ENCODE peak calls at places on chromosomes 16 and 17, in four cellular contexts. One of them, this sample, is unnamed.

GRCh38 chr16:74903095-74903494 is 81.8 kb downstream of the WDR59 start:
- DNase-seq in fibroblast of lung: no peak
- DNase-seq in effector memory CD8-positive, alpha-beta T cell: no peak
- DNase-seq in activated effector memory CD4-positive, alpha-beta T cell treated with anti-CD3 and anti-CD28 coated beads, Interleukin-2, amount 50 U/mL, for 16 hours: no peak
- DNase-seq in this sample: no peak

GRCh38 chr16:87043273-87044030 is 273.7 kb downstream of the C16orf95 start:
- DNase-seq in fibroblast of lung: peak; percentile 78
- DNase-seq in effector memory CD8-positive, alpha-beta T cell: no peak
- DNase-seq in activated effector memory CD4-positive, alpha-beta T cell treated with anti-CD3 and anti-CD28 coated beads, Interleukin-2, amount 50 U/mL, for 16 hours: peak; percentile 24
- DNase-seq in this sample: no peak

GRCh38 chr17:69919789-69920188 is 155.2 kb upstream of the KCNJ16 start:
- DNase-seq in fibroblast of lung: no peak
- DNase-seq in effector memory CD8-positive, alpha-beta T cell: no peak
- DNase-seq in activated effector memory CD4-positive, alpha-beta T cell treated with anti-CD3 and anti-CD28 coated beads, Interleukin-2, amount 50 U/mL, for 16 hours: no peak
- DNase-seq in this sample: no peak

GRCh38 chr16:23129686-23130085 is 19.6 kb downstream of the USP31 start:
- DNase-seq in fibroblast of lung: no peak
- DNase-seq in effector memory CD8-positive, alpha-beta T cell: no peak
- DNase-seq in activated effector memory CD4-positive, alpha-beta T cell treated with anti-CD3 and anti-CD28 coated beads, Interleukin-2, amount 50 U/mL, for 16 hours: no peak
- DNase-seq in this sample: no peak

GRCh38 chr17:40068917-40069750 is 6.4 kb downstream of the THRA start:
- DNase-seq in fibroblast of lung: peak; percentile 81
- DNase-seq in effector memory CD8-positive, alpha-beta T cell: peak; percentile 62
- DNase-seq in activated effector memory CD4-positive, alpha-beta T cell treated with anti-CD3 and anti-CD28 coated beads, Interleukin-2, amount 50 U/mL, for 16 hours: peak; percentile 91
- DNase-seq in this sample: no peak

GRCh38 chr17:48753794-48754499 is 25.4 kb upstream of the HOXB13 start:
- DNase-seq in fibroblast of lung: no peak
- DNase-seq in effector memory CD8-positive, alpha-beta T cell: no peak
- DNase-seq in activated effector memory CD4-positive, alpha-beta T cell treated with anti-CD3 and anti-CD28 coated beads, Interleukin-2, amount 50 U/mL, for 16 hours: no peak
- DNase-seq in this sample: peak; percentile 48

GRCh38 chr17:73363788-73364522 is 52.2 kb upstream of the CDC42EP4 start:
- DNase-seq in fibroblast of lung: no peak
- DNase-seq in effector memory CD8-positive, alpha-beta T cell: no peak
- DNase-seq in activated effector memory CD4-positive, alpha-beta T cell treated with anti-CD3 and anti-CD28 coated beads, Interleukin-2, amount 50 U/mL, for 16 hours: no peak
- DNase-seq in this sample: no peak

GRCh38 chr17:48541574-48542113 is 3.3 kb downstream of the HOXB2 start:
- DNase-seq in fibroblast of lung: no peak
- DNase-seq in effector memory CD8-positive, alpha-beta T cell: peak; percentile 24
- DNase-seq in activated effector memory CD4-positive, alpha-beta T cell treated with anti-CD3 and anti-CD28 coated beads, Interleukin-2, amount 50 U/mL, for 16 hours: peak; percentile 78
- DNase-seq in this sample: no peak

GRCh38 chr17:33234930-33235685 is 58.0 kb downstream of the ASIC2 start:
- DNase-seq in fibroblast of lung: peak; percentile 97
- DNase-seq in effector memory CD8-positive, alpha-beta T cell: no peak
- DNase-seq in activated effector memory CD4-positive, alpha-beta T cell treated with anti-CD3 and anti-CD28 coated beads, Interleukin-2, amount 50 U/mL, for 16 hours: peak; percentile 65
- DNase-seq in this sample: peak; percentile 45

GRCh38 chr17:17815436-17816200 is 21.2 kb downstream of the SREBF1 start:
- DNase-seq in fibroblast of lung: no peak
- DNase-seq in effector memory CD8-positive, alpha-beta T cell: no peak
- DNase-seq in activated effector memory CD4-positive, alpha-beta T cell treated with anti-CD3 and anti-CD28 coated beads, Interleukin-2, amount 50 U/mL, for 16 hours: no peak
- DNase-seq in this sample: no peak

GRCh38 chr17:72465191-72466024 is 344.6 kb downstream of the SOX9 start:
- DNase-seq in fibroblast of lung: peak; percentile 95
- DNase-seq in effector memory CD8-positive, alpha-beta T cell: no peak
- DNase-seq in activated effector memory CD4-positive, alpha-beta T cell treated with anti-CD3 and anti-CD28 coated beads, Interleukin-2, amount 50 U/mL, for 16 hours: no peak
- DNase-seq in this sample: no peak

GRCh38 chr16:2339521-2340484 is 725 bp downstream of the ABCA3 start:
- DNase-seq in fibroblast of lung: peak; percentile 16
- DNase-seq in effector memory CD8-positive, alpha-beta T cell: peak; percentile 30
- DNase-seq in activated effector memory CD4-positive, alpha-beta T cell treated with anti-CD3 and anti-CD28 coated beads, Interleukin-2, amount 50 U/mL, for 16 hours: peak; percentile 75
- DNase-seq in this sample: no peak

GRCh38 chr16:56630134-56630533 is 2.3 kb upstream of the MT1M start:
- DNase-seq in fibroblast of lung: no peak
- DNase-seq in effector memory CD8-positive, alpha-beta T cell: no peak
- DNase-seq in activated effector memory CD4-positive, alpha-beta T cell treated with anti-CD3 and anti-CD28 coated beads, Interleukin-2, amount 50 U/mL, for 16 hours: no peak
- DNase-seq in this sample: no peak

GRCh38 chr17:81000631-81001357 is 9.2 kb downstream of the CHMP6 start:
- DNase-seq in fibroblast of lung: no peak
- DNase-seq in effector memory CD8-positive, alpha-beta T cell: no peak
- DNase-seq in activated effector memory CD4-positive, alpha-beta T cell treated with anti-CD3 and anti-CD28 coated beads, Interleukin-2, amount 50 U/mL, for 16 hours: no peak
- DNase-seq in this sample: no peak

GRCh38 chr16:56860226-56861020 is 4.6 kb upstream of the SLC12A3 start:
- DNase-seq in fibroblast of lung: peak; percentile 12
- DNase-seq in effector memory CD8-positive, alpha-beta T cell: peak; percentile 60
- DNase-seq in activated effector memory CD4-positive, alpha-beta T cell treated with anti-CD3 and anti-CD28 coated beads, Interleukin-2, amount 50 U/mL, for 16 hours: no peak
- DNase-seq in this sample: no peak

GRCh38 chr16:57091200-57091989 is 988 bp upstream of the CPNE2 start:
- DNase-seq in fibroblast of lung: peak; percentile 57
- DNase-seq in effector memory CD8-positive, alpha-beta T cell: no peak
- DNase-seq in activated effector memory CD4-positive, alpha-beta T cell treated with anti-CD3 and anti-CD28 coated beads, Interleukin-2, amount 50 U/mL, for 16 hours: no peak
- DNase-seq in this sample: no peak

GRCh38 chr17:951388-952132 is 28.0 kb downstream of the NXN start:
- DNase-seq in fibroblast of lung: peak; percentile 93
- DNase-seq in effector memory CD8-positive, alpha-beta T cell: no peak
- DNase-seq in activated effector memory CD4-positive, alpha-beta T cell treated with anti-CD3 and anti-CD28 coated beads, Interleukin-2, amount 50 U/mL, for 16 hours: no peak
- DNase-seq in this sample: peak; percentile 37

GRCh38 chr16:30535777-30536190 is 1.1 kb upstream of the ZNF747 start:
- DNase-seq in fibroblast of lung: peak; percentile 64
- DNase-seq in effector memory CD8-positive, alpha-beta T cell: peak; percentile 37
- DNase-seq in activated effector memory CD4-positive, alpha-beta T cell treated with anti-CD3 and anti-CD28 coated beads, Interleukin-2, amount 50 U/mL, for 16 hours: peak; percentile 88
- DNase-seq in this sample: no peak

GRCh38 chr17:76027159-76027839 is at the start of gene EVPL:
- DNase-seq in fibroblast of lung: no peak
- DNase-seq in effector memory CD8-positive, alpha-beta T cell: no peak
- DNase-seq in activated effector memory CD4-positive, alpha-beta T cell treated with anti-CD3 and anti-CD28 coated beads, Interleukin-2, amount 50 U/mL, for 16 hours: no peak
- DNase-seq in this sample: no peak

GRCh38 chr17:83182620-83183063 is 103.2 kb downstream of the METRNL start:
- DNase-seq in fibroblast of lung: no peak
- DNase-seq in effector memory CD8-positive, alpha-beta T cell: no peak
- DNase-seq in activated effector memory CD4-positive, alpha-beta T cell treated with anti-CD3 and anti-CD28 coated beads, Interleukin-2, amount 50 U/mL, for 16 hours: peak; percentile 54
- DNase-seq in this sample: no peak

GRCh38 chr16:38941-39892 is 14.2 kb downstream of the POLR3K start:
- DNase-seq in fibroblast of lung: no peak
- DNase-seq in effector memory CD8-positive, alpha-beta T cell: peak; percentile 49
- DNase-seq in activated effector memory CD4-positive, alpha-beta T cell treated with anti-CD3 and anti-CD28 coated beads, Interleukin-2, amount 50 U/mL, for 16 hours: peak; percentile 79
- DNase-seq in this sample: no peak

GRCh38 chr16:24054649-24055560 is 201.2 kb upstream of the CACNG3 start:
- DNase-seq in fibroblast of lung: no peak
- DNase-seq in effector memory CD8-positive, alpha-beta T cell: no peak
- DNase-seq in activated effector memory CD4-positive, alpha-beta T cell treated with anti-CD3 and anti-CD28 coated beads, Interleukin-2, amount 50 U/mL, for 16 hours: no peak
- DNase-seq in this sample: no peak

GRCh38 chr16:68786685-68787418 is 49.8 kb downstream of the CDH1 start:
- DNase-seq in fibroblast of lung: peak; percentile 97
- DNase-seq in effector memory CD8-positive, alpha-beta T cell: no peak
- DNase-seq in activated effector memory CD4-positive, alpha-beta T cell treated with anti-CD3 and anti-CD28 coated beads, Interleukin-2, amount 50 U/mL, for 16 hours: no peak
- DNase-seq in this sample: no peak

GRCh38 chr16:14500791-14501190 is 129.3 kb downstream of the PARN start:
- DNase-seq in fibroblast of lung: peak; percentile 40
- DNase-seq in effector memory CD8-positive, alpha-beta T cell: no peak
- DNase-seq in activated effector memory CD4-positive, alpha-beta T cell treated with anti-CD3 and anti-CD28 coated beads, Interleukin-2, amount 50 U/mL, for 16 hours: no peak
- DNase-seq in this sample: no peak

GRCh38 chr17:67601897-67602296 is 115.8 kb upstream of the NOL11 start:
- DNase-seq in fibroblast of lung: no peak
- DNase-seq in effector memory CD8-positive, alpha-beta T cell: no peak
- DNase-seq in activated effector memory CD4-positive, alpha-beta T cell treated with anti-CD3 and anti-CD28 coated beads, Interleukin-2, amount 50 U/mL, for 16 hours: no peak
- DNase-seq in this sample: no peak

GRCh38 chr16:9151597-9151996 is 60.2 kb downstream of the HAPSTR1 start:
- DNase-seq in fibroblast of lung: peak; percentile 14
- DNase-seq in effector memory CD8-positive, alpha-beta T cell: no peak
- DNase-seq in activated effector memory CD4-positive, alpha-beta T cell treated with anti-CD3 and anti-CD28 coated beads, Interleukin-2, amount 50 U/mL, for 16 hours: no peak
- DNase-seq in this sample: no peak

GRCh38 chr16:13733561-13733960 is 186.4 kb upstream of the ERCC4 start:
- DNase-seq in fibroblast of lung: peak; percentile 4
- DNase-seq in effector memory CD8-positive, alpha-beta T cell: no peak
- DNase-seq in activated effector memory CD4-positive, alpha-beta T cell treated with anti-CD3 and anti-CD28 coated beads, Interleukin-2, amount 50 U/mL, for 16 hours: no peak
- DNase-seq in this sample: no peak

GRCh38 chr17:67290244-67290993 is 45.4 kb upstream of the HELZ start:
- DNase-seq in fibroblast of lung: no peak
- DNase-seq in effector memory CD8-positive, alpha-beta T cell: no peak
- DNase-seq in activated effector memory CD4-positive, alpha-beta T cell treated with anti-CD3 and anti-CD28 coated beads, Interleukin-2, amount 50 U/mL, for 16 hours: no peak
- DNase-seq in this sample: no peak

GRCh38 chr17:40113110-40113960 is 8.4 kb upstream of the MSL1 start:
- DNase-seq in fibroblast of lung: peak; percentile 93
- DNase-seq in effector memory CD8-positive, alpha-beta T cell: peak; percentile 95
- DNase-seq in activated effector memory CD4-positive, alpha-beta T cell treated with anti-CD3 and anti-CD28 coated beads, Interleukin-2, amount 50 U/mL, for 16 hours: peak; percentile 97
- DNase-seq in this sample: peak; percentile 91

GRCh38 chr17:31595666-31596381 is 204.3 kb downstream of the RAB11FIP4 start:
- DNase-seq in fibroblast of lung: no peak
- DNase-seq in effector memory CD8-positive, alpha-beta T cell: no peak
- DNase-seq in activated effector memory CD4-positive, alpha-beta T cell treated with anti-CD3 and anti-CD28 coated beads, Interleukin-2, amount 50 U/mL, for 16 hours: no peak
- DNase-seq in this sample: no peak

GRCh38 chr16:17474037-17474436 is 3.3 kb upstream of the XYLT1 start:
- DNase-seq in fibroblast of lung: peak; percentile 42
- DNase-seq in effector memory CD8-positive, alpha-beta T cell: no peak
- DNase-seq in activated effector memory CD4-positive, alpha-beta T cell treated with anti-CD3 and anti-CD28 coated beads, Interleukin-2, amount 50 U/mL, for 16 hours: no peak
- DNase-seq in this sample: no peak

GRCh38 chr17:59154335-59154720 is 658 bp downstream of the SKA2 start:
- DNase-seq in fibroblast of lung: peak; percentile 51
- DNase-seq in effector memory CD8-positive, alpha-beta T cell: peak; percentile 30
- DNase-seq in activated effector memory CD4-positive, alpha-beta T cell treated with anti-CD3 and anti-CD28 coated beads, Interleukin-2, amount 50 U/mL, for 16 hours: peak; percentile 76
- DNase-seq in this sample: no peak

GRCh38 chr16:19119564-19119963 is 5.8 kb downstream of the ITPRIPL2 start:
- DNase-seq in fibroblast of lung: peak; percentile 85
- DNase-seq in effector memory CD8-positive, alpha-beta T cell: no peak
- DNase-seq in activated effector memory CD4-positive, alpha-beta T cell treated with anti-CD3 and anti-CD28 coated beads, Interleukin-2, amount 50 U/mL, for 16 hours: no peak
- DNase-seq in this sample: peak; percentile 75

GRCh38 chr16:48607056-48607825 is 2.7 kb downstream of the N4BP1 start:
- DNase-seq in fibroblast of lung: peak; percentile 90
- DNase-seq in effector memory CD8-positive, alpha-beta T cell: no peak
- DNase-seq in activated effector memory CD4-positive, alpha-beta T cell treated with anti-CD3 and anti-CD28 coated beads, Interleukin-2, amount 50 U/mL, for 16 hours: no peak
- DNase-seq in this sample: no peak

GRCh38 chr17:5418858-5419355 is 555 bp downstream of the NUP88 start:
- DNase-seq in fibroblast of lung: peak; percentile 52
- DNase-seq in effector memory CD8-positive, alpha-beta T cell: peak; percentile 61
- DNase-seq in activated effector memory CD4-positive, alpha-beta T cell treated with anti-CD3 and anti-CD28 coated beads, Interleukin-2, amount 50 U/mL, for 16 hours: peak; percentile 85
- DNase-seq in this sample: no peak

GRCh38 chr17:74712301-74712700 is 422 bp downstream of the CD300LF start:
- DNase-seq in fibroblast of lung: no peak
- DNase-seq in effector memory CD8-positive, alpha-beta T cell: no peak
- DNase-seq in activated effector memory CD4-positive, alpha-beta T cell treated with anti-CD3 and anti-CD28 coated beads, Interleukin-2, amount 50 U/mL, for 16 hours: no peak
- DNase-seq in this sample: no peak